ENCODE peak calls at places on chromosomes 5 and 9, in ten cellular contexts. F is AG20443; C is left cardiac atrium; U is GM06990; V is NCI-H460; Y is GM04504; K is globus pallidus; J is tibial nerve; X is stimulated activated CD4-positive, alpha-beta T cell treated with anti-CD3 and anti-CD28 coated beads, Interleukin-1b, Interleukin-23, amount 100 ng/mL, for 24 hours; G is stimulated activated naive CD4-positive, alpha-beta T cell. N is an unnamed sample.

GRCh38 chr5:140151719-140152609 is 23.0 kb upstream of the CYSTM1 start:
- DNase-seq in F (no peak), C (no peak), U (no peak), V (no peak), Y (no peak), K (no peak), J (no peak), X (no peak), G (no peak), N (no peak)

GRCh38 chr5:128228506-128228905 is 144.9 kb downstream of the SLC12A2 start:
- DNase-seq in F (no peak), C (no peak), U (no peak), V (no peak), Y (no peak), K (no peak), J (peak), X (no peak), G (no peak), N (no peak)

GRCh38 chr5:113505181-113505580 is 8.3 kb upstream of the YTHDC2 start:
- DNase-seq in F (no peak), C (no peak), U (no peak), V (no peak), Y (no peak), K (no peak), J (no peak), X (no peak), G (no peak), N (no peak)

GRCh38 chr5:157068339-157068738 is 9.4 kb upstream of the HAVCR1 start:
- DNase-seq in F (no peak), C (no peak), U (no peak), V (no peak), Y (no peak), K (no peak), J (no peak), X (no peak), G (no peak), N (no peak)

GRCh38 chr9:36485647-36486453 is 85.8 kb upstream of the RNF38 start:
- DNase-seq in F (peak), C (no peak), U (no peak), V (no peak), Y (no peak), K (no peak), J (no peak), X (no peak), G (peak), N (no peak)

GRCh38 chr9:126471084-126471611 is 142.6 kb upstream of the LMX1B start:
- DNase-seq in F (peak), C (peak), U (peak), V (no peak), Y (peak), K (peak), J (peak), X (peak), G (peak), N (peak)

GRCh38 chr5:101675510-101675909 is 620.6 kb downstream of the SLCO4C1 start:
- DNase-seq in F (no peak), C (no peak), U (no peak), V (no peak), Y (no peak), K (no peak), J (no peak), X (no peak), G (no peak), N (no peak)

GRCh38 chr5:111635151-111635945 is 121.6 kb downstream of the NREP start:
- DNase-seq in F (peak), C (no peak), U (no peak), V (no peak), Y (no peak), K (peak), J (no peak), X (no peak), G (no peak), N (peak)

GRCh38 chr9:108445431-108446018 is 410.3 kb downstream of the ACTL7B start:
- DNase-seq in F (no peak), C (no peak), U (no peak), V (no peak), Y (no peak), K (peak), J (no peak), X (no peak), G (no peak), N (no peak)